ENCODE peak calls at places on chromosomes 12 and 14, in seven cellular contexts. Z is SK-MEL-5, G is ELR, W is NCI-H446 treated with DMSO at 0.1 percent for 48 hours, E is M059J, M is RWPE2, B is H54. V is an unnamed sample.

GRCh38 chr12:2084553-2085296 is 31.9 kb downstream of the CACNA1C start:
- DNase-seq in Z (no peak), G (peak), W (peak), E (peak), M (no peak), B (peak), V (no peak)

GRCh38 chr14:92471919-92472318 is 41.7 kb upstream of the RIN3 start:
- DNase-seq in Z (no peak), G (peak), W (no peak), E (peak), M (peak), B (peak), V (peak)

GRCh38 chr12:47071241-47071852 is 8.1 kb upstream of the PCED1B start:
- DNase-seq in Z (peak), G (peak), W (no peak), E (peak), M (no peak), B (no peak), V (no peak)

GRCh38 chr12:116818341-116818856 is 62.8 kb downstream of the HRK start:
- DNase-seq in Z (peak), G (peak), W (no peak), E (peak), M (no peak), B (no peak), V (no peak)

GRCh38 chr12:59040651-59041050 is 120.3 kb upstream of the LRIG3 start:
- DNase-seq in Z (no peak), G (peak), W (no peak), E (peak), M (no peak), B (no peak), V (no peak)

GRCh38 chr14:89720741-89721315 is 233.7 kb downstream of the EFCAB11 start:
- DNase-seq in Z (no peak), G (no peak), W (no peak), E (no peak), M (no peak), B (no peak), V (no peak)

GRCh38 chr12:47414511-47414910 is 291.3 kb downstream of the RPAP3 start:
- DNase-seq in Z (no peak), G (no peak), W (no peak), E (peak), M (no peak), B (no peak), V (no peak)

GRCh38 chr14:89061696-89062095 is 237.2 kb downstream of the TTC8 start:
- DNase-seq in Z (no peak), G (no peak), W (no peak), E (no peak), M (no peak), B (no peak), V (no peak)

GRCh38 chr12:27635349-27635972 is 60.8 kb upstream of the REP15 start:
- DNase-seq in Z (peak), G (peak), W (peak), E (peak), M (no peak), B (no peak), V (no peak)

GRCh38 chr14:21098134-21098891 is at the start of gene ZNF219:
- DNase-seq in Z (peak), G (peak), W (peak), E (peak), M (peak), B (no peak), V (no peak)

GRCh38 chr12:68435238-68435637 is 103.1 kb upstream of the MDM1 start:
- DNase-seq in Z (no peak), G (no peak), W (no peak), E (no peak), M (no peak), B (no peak), V (no peak)

GRCh38 chr14:89902876-89903275 is 51.7 kb downstream of the EFCAB11 start:
- DNase-seq in Z (no peak), G (no peak), W (no peak), E (no peak), M (no peak), B (no peak), V (no peak)

GRCh38 chr14:92565718-92566115 is 52.1 kb downstream of the RIN3 start:
- DNase-seq in Z (no peak), G (no peak), W (no peak), E (no peak), M (no peak), B (no peak), V (no peak)

GRCh38 chr12:40573024-40573423 is 119.2 kb upstream of the CNTN1 start:
- DNase-seq in Z (no peak), G (no peak), W (no peak), E (no peak), M (no peak), B (no peak), V (no peak)

GRCh38 chr12:66352197-66352596 is 49.9 kb downstream of the HELB start:
- DNase-seq in Z (peak), G (peak), W (no peak), E (peak), M (no peak), B (peak), V (peak)

GRCh38 chr12:119301367-119301766 is 33.2 kb upstream of the CCDC60 start:
- DNase-seq in Z (peak), G (no peak), W (peak), E (no peak), M (no peak), B (no peak), V (no peak)

GRCh38 chr12:32107376-32108267 is 975 bp downstream of the BICD1 start:
- DNase-seq in Z (peak), G (peak), W (peak), E (peak), M (no peak), B (peak), V (no peak)

GRCh38 chr12:107503851-107504502 is 181.6 kb upstream of the PWP1 start:
- DNase-seq in Z (no peak), G (no peak), W (no peak), E (no peak), M (no peak), B (no peak), V (no peak)

GRCh38 chr14:91354979-91355685 is 62.5 kb downstream of the CCDC88C start:
- DNase-seq in Z (peak), G (no peak), W (no peak), E (no peak), M (no peak), B (no peak), V (peak)

GRCh38 chr12:13234045-13234641 is 37.6 kb downstream of the EMP1 start:
- DNase-seq in Z (peak), G (peak), W (no peak), E (peak), M (no peak), B (peak), V (peak)

GRCh38 chr12:89236748-89237428 is 115.4 kb downstream of the DUSP6 start:
- DNase-seq in Z (no peak), G (peak), W (no peak), E (no peak), M (no peak), B (no peak), V (no peak)

GRCh38 chr14:24270537-24271133 is 762 bp downstream of the RABGGTA start:
- DNase-seq in Z (no peak), G (no peak), W (no peak), E (no peak), M (no peak), B (no peak), V (no peak)

GRCh38 chr14:93790966-93791365 is 2.7 kb upstream of the PRIMA1 start:
- DNase-seq in Z (no peak), G (no peak), W (no peak), E (no peak), M (no peak), B (no peak), V (no peak)

GRCh38 chr14:95681153-95681552 is 5.1 kb upstream of the TCL1B start:
- DNase-seq in Z (no peak), G (no peak), W (no peak), E (no peak), M (no peak), B (no peak), V (no peak)

GRCh38 chr12:131711551-131712205 is 788 bp downstream of the SFSWAP start:
- DNase-seq in Z (no peak), G (peak), W (no peak), E (no peak), M (no peak), B (no peak), V (no peak)

GRCh38 chr12:94244165-94245133 is 96.1 kb downstream of the PLXNC1 start:
- DNase-seq in Z (no peak), G (peak), W (no peak), E (peak), M (no peak), B (no peak), V (no peak)

GRCh38 chr14:26286066-26286791 is 311.6 kb downstream of the NOVA1 start:
- DNase-seq in Z (no peak), G (no peak), W (no peak), E (no peak), M (no peak), B (no peak), V (no peak)

GRCh38 chr12:125403145-125403789 is 338.0 kb downstream of the AACS start:
- DNase-seq in Z (peak), G (peak), W (no peak), E (peak), M (no peak), B (no peak), V (no peak)

GRCh38 chr14:61713724-61714437 is 18.6 kb downstream of the HIF1A start:
- DNase-seq in Z (no peak), G (no peak), W (no peak), E (no peak), M (no peak), B (no peak), V (no peak)